ENCODE peak calls at places on chromosomes 4 and X, in four cellular contexts. F is fibroblast of lung, T is tibial artery, L is spleen. Y is an unnamed sample.

GRCh38 chrX:119728487-119728886 is 29.9 kb upstream of the SOWAHD start:
- DNase-seq in F (no peak), T (no peak), L (peak; percentile 40), Y (no peak)

GRCh38 chr4:148757171-148757570 is 315.0 kb upstream of the NR3C2 start:
- DNase-seq in F (no peak), T (no peak), L (no peak), Y (no peak)

GRCh38 chr4:912548-913279 is 19.4 kb downstream of the GAK start:
- DNase-seq in F (peak; percentile 54), T (no peak), L (peak; percentile 63), Y (peak; percentile 57)

GRCh38 chrX:122517781-122518180 is 666.3 kb upstream of the GRIA3 start:
- DNase-seq in F (peak; percentile 83), T (no peak), L (no peak), Y (no peak)

GRCh38 chr4:102174800-102175199 is 170.5 kb downstream of the SLC39A8 start:
- DNase-seq in F (peak; percentile 81), T (no peak), L (no peak), Y (no peak)

GRCh38 chr4:117481742-117482141 is 396.4 kb upstream of the TRAM1L1 start:
- DNase-seq in F (peak; percentile 86), T (no peak), L (no peak), Y (no peak)

GRCh38 chr4:177573487-177573886 is 131.2 kb upstream of the AGA start:
- DNase-seq in F (peak; percentile 92), T (no peak), L (no peak), Y (no peak)

GRCh38 chr4:20532871-20533870 is 167.1 kb upstream of the PACRGL start:
- DNase-seq in F (peak; percentile 74), T (no peak), L (no peak), Y (no peak)

GRCh38 chrX:103446665-103447302 is 70.4 kb downstream of the BEX3 start:
- DNase-seq in F (peak; percentile 53), T (no peak), L (no peak), Y (no peak)

GRCh38 chr4:161463436-161463835 is 700.4 kb downstream of the FSTL5 start:
- DNase-seq in F (no peak), T (no peak), L (no peak), Y (no peak)

GRCh38 chr4:154124539-154125255 is 335.8 kb upstream of the SFRP2 start:
- DNase-seq in F (peak; percentile 94), T (no peak), L (no peak), Y (no peak)

GRCh38 chrX:31858915-31859314 is 787.1 kb upstream of the FTHL17 start:
- DNase-seq in F (no peak), T (no peak), L (no peak), Y (no peak)

GRCh38 chr4:118276551-118276950 is 76.3 kb downstream of the PRSS12 start:
- DNase-seq in F (no peak), T (no peak), L (no peak), Y (no peak)

GRCh38 chrX:46759645-46759974 is 692 bp upstream of the SLC9A7 start:
- DNase-seq in F (peak; percentile 43), T (no peak), L (no peak), Y (no peak)

GRCh38 chr4:123802082-123802658 is 405.6 kb downstream of the SPRY1 start:
- DNase-seq in F (no peak), T (no peak), L (no peak), Y (no peak)

GRCh38 chr4:25559508-25559907 is 96.1 kb upstream of the SLC34A2 start:
- DNase-seq in F (no peak), T (no peak), L (no peak), Y (no peak)

GRCh38 chrX:44223150-44223549 is 120.3 kb downstream of the EFHC2 start:
- DNase-seq in F (peak; percentile 77), T (no peak), L (no peak), Y (no peak)

GRCh38 chrX:47224266-47224895 is 5.9 kb downstream of the CDK16 start:
- DNase-seq in F (no peak), T (no peak), L (peak; percentile 66), Y (no peak)

GRCh38 chr4:185395255-185395955 is at the start of gene LRP2BP:
- DNase-seq in F (no peak), T (no peak), L (no peak), Y (no peak)

GRCh38 chrX:39772057-39772832 is 325.5 kb downstream of the BCOR start:
- DNase-seq in F (peak; percentile 77), T (no peak), L (peak; percentile 78), Y (no peak)

GRCh38 chr4:103019319-103020124 is at the start of gene SLC9B1:
- DNase-seq in F (peak; percentile 99), T (peak; percentile 97), L (peak; percentile 98), Y (peak; percentile 98)

GRCh38 chrX:110683925-110684324 is 111.7 kb downstream of the CHRDL1 start:
- DNase-seq in F (no peak), T (no peak), L (no peak), Y (no peak)

GRCh38 chrX:110675866-110676265 is 119.8 kb downstream of the CHRDL1 start:
- DNase-seq in F (no peak), T (no peak), L (no peak), Y (no peak)

DNA sequence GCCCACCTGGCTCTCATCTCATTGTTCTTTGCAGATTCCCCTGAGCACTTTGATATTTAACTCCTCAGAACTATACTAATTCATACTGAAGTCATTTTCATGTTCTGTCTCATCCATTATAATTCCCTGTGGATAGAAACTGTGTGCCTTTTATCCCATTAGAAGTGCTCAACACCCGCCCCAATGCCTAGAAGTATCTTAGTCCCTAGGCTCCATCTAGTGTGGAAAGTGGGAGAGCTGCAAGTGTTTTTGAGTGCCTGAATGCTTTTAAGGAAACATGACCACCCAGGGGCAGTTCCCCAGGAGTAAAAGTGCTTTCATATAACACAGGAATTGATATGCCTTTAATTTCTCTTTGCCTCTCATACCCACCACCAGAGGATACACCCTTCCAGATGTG is 117.0 kb downstream of the CHRDL1 start:
- DNase-seq in F (no peak), T (no peak), L (no peak), Y (no peak)
- H3K4me1 ChIP-seq in F (no peaks in the 10 kb centered on the region), T (no peaks in the 10 kb centered on the region), L (no peaks in the 10 kb centered on the region), Y (no peaks in the 10 kb centered on the region)

DNA sequence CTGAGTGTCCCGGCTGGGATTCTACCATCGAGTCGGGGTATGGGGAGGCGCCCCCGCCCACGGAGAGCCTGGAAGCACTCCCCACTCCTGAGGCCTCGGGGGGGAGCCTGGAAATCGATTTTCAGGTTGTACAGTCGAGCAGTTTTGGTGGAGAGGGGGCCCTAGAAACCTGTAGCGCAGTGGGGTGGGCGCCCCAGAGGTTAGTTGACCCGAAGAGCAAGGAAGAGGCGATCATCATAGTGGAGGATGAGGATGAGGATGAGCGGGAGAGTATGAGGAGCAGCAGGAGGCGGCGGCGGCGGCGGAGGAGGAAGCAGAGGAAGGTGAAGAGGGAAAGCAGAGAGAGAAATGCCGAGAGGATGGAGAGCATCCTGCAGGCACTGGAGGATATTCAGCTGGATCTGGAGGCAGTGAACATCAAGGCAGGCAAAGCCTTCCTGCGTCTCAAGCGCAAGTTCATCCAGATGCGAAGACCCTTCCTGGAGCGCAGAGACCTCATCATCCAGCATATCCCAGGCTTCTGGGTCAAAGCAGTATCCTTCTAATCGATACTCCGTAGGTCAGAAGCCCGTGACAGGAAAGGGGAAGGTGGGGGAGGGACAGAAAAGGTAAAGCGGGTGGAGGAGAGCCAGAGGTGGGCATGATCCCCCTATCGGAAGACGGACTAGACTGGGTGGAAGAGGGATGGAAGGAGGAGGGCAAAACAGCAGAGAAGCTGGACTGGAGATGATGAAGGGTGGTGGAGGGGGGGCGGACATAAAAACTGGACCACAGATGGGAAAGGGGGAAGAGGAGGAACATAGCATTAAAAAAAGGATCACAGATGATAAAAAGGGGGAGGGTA is 828 bp downstream of the TSPYL2 start:
- DNase-seq in F (no peak), T (no peak), L (no peak), Y (no peak)
- H3K27ac ChIP-seq in F (peak overlapping the region; percentile 69), T (peak overlapping the region; percentile 97), L (peak overlapping the region; percentile 92), Y (peak overlapping the region; percentile 88)

GRCh38 chr4:93829531-93830089 is 1.1 kb downstream of the ATOH1 start:
- DNase-seq in F (no peak), T (no peak), L (no peak), Y (no peak)
- H3K4me1 ChIP-seq in F (no peaks in the 10 kb centered on the region), T (peaks cover 31% of the 10 kb centered on the region), L (peaks cover 9% of the 10 kb centered on the region), Y (no peaks in the 10 kb centered on the region)

DNA sequence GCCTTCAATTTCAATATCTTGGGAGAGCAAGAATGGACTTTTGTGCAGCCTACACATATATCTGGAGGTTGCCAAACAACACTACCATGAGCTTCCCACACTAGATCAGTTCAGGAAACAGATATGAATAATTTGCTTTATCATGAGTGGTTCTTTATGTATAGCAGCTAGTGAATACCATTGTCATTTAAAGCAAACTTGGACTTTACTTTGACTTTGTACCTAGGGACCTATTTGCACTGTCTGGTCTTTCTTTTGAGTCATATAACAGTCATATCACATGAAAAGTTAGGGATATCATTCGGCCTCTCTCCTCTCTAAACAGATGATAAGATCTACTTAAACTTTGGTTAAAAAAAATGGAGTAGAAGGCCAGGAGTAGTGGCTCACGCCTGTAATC is 5.5 kb upstream of the TBL1X start:
- DNase-seq in F (no peak), T (no peak), L (no peak), Y (no peak)
- H3K27ac ChIP-seq in F (no peak overlapping the region), T (no peak overlapping the region), L (no peak overlapping the region), Y (no peak overlapping the region)

GRCh38 chrX:137749282-137749681 is 183.4 kb downstream of the ZIC3 start:
- DNase-seq in F (no peak), T (no peak), L (no peak), Y (no peak)

GRCh38 chrX:137748827-137749226 is 182.9 kb downstream of the ZIC3 start:
- DNase-seq in F (no peak), T (no peak), L (no peak), Y (no peak)

GRCh38 chrX:137747231-137747630 is 181.3 kb downstream of the ZIC3 start:
- DNase-seq in F (no peak), T (no peak), L (no peak), Y (no peak)

GRCh38 chrX:137743414-137743813 is 177.5 kb downstream of the ZIC3 start:
- DNase-seq in F (no peak), T (no peak), L (no peak), Y (no peak)

GRCh38 chrX:137746289-137746688 is 180.4 kb downstream of the ZIC3 start:
- DNase-seq in F (no peak), T (no peak), L (no peak), Y (no peak)
- H3K4me1 ChIP-seq in F (no peaks in the 10 kb centered on the region), T (no peaks in the 10 kb centered on the region), L (no peaks in the 10 kb centered on the region), Y (no peaks in the 10 kb centered on the region)

DNA sequence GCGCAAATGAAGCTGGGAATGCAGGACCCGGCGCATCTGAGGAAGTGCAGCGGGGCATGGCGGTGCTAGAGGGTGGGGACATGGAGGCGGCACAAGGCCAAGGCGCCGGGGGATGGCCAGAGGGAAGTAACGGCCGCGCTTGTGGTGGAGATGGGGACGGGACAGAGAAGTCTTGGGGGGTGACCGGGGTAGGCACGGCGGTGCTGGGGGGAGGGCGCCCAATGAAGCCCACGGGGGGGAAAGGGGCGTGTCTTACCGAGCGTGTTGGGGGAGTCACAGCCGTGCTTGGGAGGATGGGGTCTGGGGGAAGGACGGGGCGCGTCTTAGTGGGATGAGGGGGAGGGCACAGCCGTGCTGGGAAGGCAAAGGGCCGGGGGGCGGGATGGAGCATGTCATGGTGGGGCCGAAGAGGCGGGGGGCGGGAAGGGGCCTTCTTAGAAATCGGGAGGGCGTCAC is 984 bp downstream of the ARSD start:
- DNase-seq in F (peak; percentile 83), T (peak; percentile 35), L (peak; percentile 89), Y (peak; percentile 56)
- H3K27ac ChIP-seq in F (peak overlapping the region; percentile 44), T (peak overlapping the region; percentile 96), L (peak overlapping the region; percentile 91), Y (peak overlapping the region; percentile 95)

GRCh38 chr4:97691111-97691605 is 452.1 kb downstream of the STPG2 start:
- DNase-seq in F (no peak), T (no peak), L (no peak), Y (no peak)
- H3K4me1 ChIP-seq in F (no peaks in the 10 kb centered on the region), T (no peaks in the 10 kb centered on the region), L (no peaks in the 10 kb centered on the region), Y (no peaks in the 10 kb centered on the region)